ENCODE peak calls at places on chromosome 20, in nine cellular contexts. One of them, this sample, is unnamed.

GRCh38 chr20:25254986-25255680 is 7.2 kb downstream of the PYGB start:
- DNase-seq in CD8-positive, alpha-beta T cell: peak
- DNase-seq in prostate gland: peak
- DNase-seq in mammary epithelial cell: peak
- DNase-seq in pancreas: no peak
- DNase-seq in heart right ventricle: peak
- DNase-seq in cardiac muscle cell: peak
- DNase-seq in Panc1: no peak
- DNase-seq in iPS DF 6.9: no peak
- DNase-seq in this sample: no peak

GRCh38 chr20:25081065-25081729 is 744 bp downstream of the VSX1 start:
- DNase-seq in CD8-positive, alpha-beta T cell: peak
- DNase-seq in prostate gland: no peak
- DNase-seq in mammary epithelial cell: no peak
- DNase-seq in pancreas: no peak
- DNase-seq in heart right ventricle: no peak
- DNase-seq in cardiac muscle cell: peak
- DNase-seq in Panc1: no peak
- DNase-seq in iPS DF 6.9: no peak
- DNase-seq in this sample: no peak

GRCh38 chr20:50491926-50492634 is 18.1 kb upstream of the PTPN1 start:
- DNase-seq in CD8-positive, alpha-beta T cell: no peak
- DNase-seq in prostate gland: no peak
- DNase-seq in mammary epithelial cell: peak
- DNase-seq in pancreas: no peak
- DNase-seq in heart right ventricle: no peak
- DNase-seq in cardiac muscle cell: no peak
- DNase-seq in Panc1: no peak
- DNase-seq in iPS DF 6.9: no peak
- DNase-seq in this sample: peak

GRCh38 chr20:64093013-64093503 is 8.9 kb upstream of the LKAAEAR1 start:
- DNase-seq in CD8-positive, alpha-beta T cell: no peak
- DNase-seq in prostate gland: no peak
- DNase-seq in mammary epithelial cell: no peak
- DNase-seq in pancreas: no peak
- DNase-seq in heart right ventricle: no peak
- DNase-seq in cardiac muscle cell: peak
- DNase-seq in Panc1: no peak
- DNase-seq in iPS DF 6.9: no peak
- DNase-seq in this sample: no peak

GRCh38 chr20:1119128-1119505 is 715 bp downstream of the PSMF1 start:
- DNase-seq in CD8-positive, alpha-beta T cell: no peak
- DNase-seq in prostate gland: no peak
- DNase-seq in mammary epithelial cell: no peak
- DNase-seq in pancreas: no peak
- DNase-seq in heart right ventricle: no peak
- DNase-seq in cardiac muscle cell: no peak
- DNase-seq in Panc1: no peak
- DNase-seq in iPS DF 6.9: no peak
- DNase-seq in this sample: no peak

GRCh38 chr20:5008743-5009142 is 7.4 kb upstream of the SLC23A2 start:
- DNase-seq in CD8-positive, alpha-beta T cell: no peak
- DNase-seq in prostate gland: no peak
- DNase-seq in mammary epithelial cell: peak
- DNase-seq in pancreas: no peak
- DNase-seq in heart right ventricle: no peak
- DNase-seq in cardiac muscle cell: no peak
- DNase-seq in Panc1: no peak
- DNase-seq in iPS DF 6.9: no peak
- DNase-seq in this sample: peak

GRCh38 chr20:2559641-2560040 is 23.3 kb downstream of the TMC2 start:
- DNase-seq in CD8-positive, alpha-beta T cell: no peak
- DNase-seq in prostate gland: no peak
- DNase-seq in mammary epithelial cell: no peak
- DNase-seq in pancreas: no peak
- DNase-seq in heart right ventricle: no peak
- DNase-seq in cardiac muscle cell: no peak
- DNase-seq in Panc1: no peak
- DNase-seq in iPS DF 6.9: no peak
- DNase-seq in this sample: no peak

GRCh38 chr20:35060168-35060567 is 32.4 kb downstream of the TRPC4AP start:
- DNase-seq in CD8-positive, alpha-beta T cell: no peak
- DNase-seq in prostate gland: no peak
- DNase-seq in mammary epithelial cell: no peak
- DNase-seq in pancreas: no peak
- DNase-seq in heart right ventricle: no peak
- DNase-seq in cardiac muscle cell: no peak
- DNase-seq in Panc1: no peak
- DNase-seq in iPS DF 6.9: no peak
- DNase-seq in this sample: no peak

GRCh38 chr20:50865591-50865990 is 65.6 kb downstream of the ADNP start:
- DNase-seq in CD8-positive, alpha-beta T cell: no peak
- DNase-seq in prostate gland: no peak
- DNase-seq in mammary epithelial cell: peak
- DNase-seq in pancreas: no peak
- DNase-seq in heart right ventricle: no peak
- DNase-seq in cardiac muscle cell: no peak
- DNase-seq in Panc1: no peak
- DNase-seq in iPS DF 6.9: no peak
- DNase-seq in this sample: no peak

GRCh38 chr20:24657211-24657610 is 187.8 kb downstream of the SYNDIG1 start:
- DNase-seq in CD8-positive, alpha-beta T cell: no peak
- DNase-seq in prostate gland: peak
- DNase-seq in mammary epithelial cell: no peak
- DNase-seq in pancreas: no peak
- DNase-seq in heart right ventricle: no peak
- DNase-seq in cardiac muscle cell: no peak
- DNase-seq in Panc1: no peak
- DNase-seq in iPS DF 6.9: no peak
- DNase-seq in this sample: no peak

GRCh38 chr20:44734938-44735337 is 10.7 kb upstream of the KCNK15 start:
- DNase-seq in CD8-positive, alpha-beta T cell: no peak
- DNase-seq in prostate gland: no peak
- DNase-seq in mammary epithelial cell: peak
- DNase-seq in pancreas: no peak
- DNase-seq in heart right ventricle: no peak
- DNase-seq in cardiac muscle cell: peak
- DNase-seq in Panc1: no peak
- DNase-seq in iPS DF 6.9: no peak
- DNase-seq in this sample: no peak

GRCh38 chr20:5156670-5157448 is 30.1 kb downstream of the CDS2 start:
- DNase-seq in CD8-positive, alpha-beta T cell: no peak
- DNase-seq in prostate gland: no peak
- DNase-seq in mammary epithelial cell: no peak
- DNase-seq in pancreas: no peak
- DNase-seq in heart right ventricle: no peak
- DNase-seq in cardiac muscle cell: no peak
- DNase-seq in Panc1: peak
- DNase-seq in iPS DF 6.9: no peak
- DNase-seq in this sample: no peak

GRCh38 chr20:32457476-32457986 is 99.4 kb downstream of the ASXL1 start:
- DNase-seq in CD8-positive, alpha-beta T cell: no peak
- DNase-seq in prostate gland: peak
- DNase-seq in mammary epithelial cell: peak
- DNase-seq in pancreas: peak
- DNase-seq in heart right ventricle: peak
- DNase-seq in cardiac muscle cell: peak
- DNase-seq in Panc1: no peak
- DNase-seq in iPS DF 6.9: peak
- DNase-seq in this sample: no peak

GRCh38 chr20:53270792-53271375 is 298.7 kb downstream of the TSHZ2 start:
- DNase-seq in CD8-positive, alpha-beta T cell: no peak
- DNase-seq in prostate gland: no peak
- DNase-seq in mammary epithelial cell: no peak
- DNase-seq in pancreas: no peak
- DNase-seq in heart right ventricle: no peak
- DNase-seq in cardiac muscle cell: no peak
- DNase-seq in Panc1: no peak
- DNase-seq in iPS DF 6.9: no peak
- DNase-seq in this sample: no peak

GRCh38 chr20:63310265-63310971 is 17.4 kb downstream of the COL20A1 start:
- DNase-seq in CD8-positive, alpha-beta T cell: no peak
- DNase-seq in prostate gland: no peak
- DNase-seq in mammary epithelial cell: no peak
- DNase-seq in pancreas: no peak
- DNase-seq in heart right ventricle: no peak
- DNase-seq in cardiac muscle cell: no peak
- DNase-seq in Panc1: no peak
- DNase-seq in iPS DF 6.9: no peak
- DNase-seq in this sample: no peak

GRCh38 chr20:19935842-19936241 is 81.3 kb upstream of the NAA20 start:
- DNase-seq in CD8-positive, alpha-beta T cell: no peak
- DNase-seq in prostate gland: peak
- DNase-seq in mammary epithelial cell: peak
- DNase-seq in pancreas: peak
- DNase-seq in heart right ventricle: no peak
- DNase-seq in cardiac muscle cell: no peak
- DNase-seq in Panc1: no peak
- DNase-seq in iPS DF 6.9: no peak
- DNase-seq in this sample: peak

GRCh38 chr20:19940945-19941590 is 76.1 kb upstream of the NAA20 start:
- DNase-seq in CD8-positive, alpha-beta T cell: no peak
- DNase-seq in prostate gland: no peak
- DNase-seq in mammary epithelial cell: no peak
- DNase-seq in pancreas: no peak
- DNase-seq in heart right ventricle: no peak
- DNase-seq in cardiac muscle cell: no peak
- DNase-seq in Panc1: no peak
- DNase-seq in iPS DF 6.9: no peak
- DNase-seq in this sample: no peak

GRCh38 chr20:19937651-19938420 is 79.3 kb upstream of the NAA20 start:
- DNase-seq in CD8-positive, alpha-beta T cell: no peak
- DNase-seq in prostate gland: no peak
- DNase-seq in mammary epithelial cell: no peak
- DNase-seq in pancreas: no peak
- DNase-seq in heart right ventricle: no peak
- DNase-seq in cardiac muscle cell: no peak
- DNase-seq in Panc1: no peak
- DNase-seq in iPS DF 6.9: no peak
- DNase-seq in this sample: no peak

GRCh38 chr20:19936801-19937583 is 80.2 kb upstream of the NAA20 start:
- DNase-seq in CD8-positive, alpha-beta T cell: no peak
- DNase-seq in prostate gland: no peak
- DNase-seq in mammary epithelial cell: peak
- DNase-seq in pancreas: no peak
- DNase-seq in heart right ventricle: peak
- DNase-seq in cardiac muscle cell: no peak
- DNase-seq in Panc1: no peak
- DNase-seq in iPS DF 6.9: no peak
- DNase-seq in this sample: no peak

GRCh38 chr20:19938421-19938787 is 78.8 kb upstream of the NAA20 start:
- DNase-seq in CD8-positive, alpha-beta T cell: no peak
- DNase-seq in prostate gland: no peak
- DNase-seq in mammary epithelial cell: no peak
- DNase-seq in pancreas: no peak
- DNase-seq in heart right ventricle: no peak
- DNase-seq in cardiac muscle cell: no peak
- DNase-seq in Panc1: no peak
- DNase-seq in iPS DF 6.9: no peak
- DNase-seq in this sample: no peak
- H3K27ac ChIP-seq in CD8-positive, alpha-beta T cell: no peak
- H3K27ac ChIP-seq in prostate gland: peak
- H3K27ac ChIP-seq in mammary epithelial cell: no peak
- H3K27ac ChIP-seq in pancreas: no peak
- H3K27ac ChIP-seq in heart right ventricle: peak
- H3K27ac ChIP-seq in cardiac muscle cell: no peak
- H3K27ac ChIP-seq in Panc1: no peak
- H3K27ac ChIP-seq in iPS DF 6.9: no peak
- H3K27ac ChIP-seq in this sample: no peak

GRCh38 chr20:8018928-8019177 is 708 bp downstream of the TMX4 start:
- DNase-seq in CD8-positive, alpha-beta T cell: no peak
- DNase-seq in prostate gland: no peak
- DNase-seq in mammary epithelial cell: no peak
- DNase-seq in pancreas: no peak
- DNase-seq in heart right ventricle: no peak
- DNase-seq in cardiac muscle cell: peak
- DNase-seq in Panc1: peak
- DNase-seq in iPS DF 6.9: no peak
- DNase-seq in this sample: no peak
- H3K27ac ChIP-seq in CD8-positive, alpha-beta T cell: peak
- H3K27ac ChIP-seq in prostate gland: peak
- H3K27ac ChIP-seq in mammary epithelial cell: peak
- H3K27ac ChIP-seq in pancreas: peak
- H3K27ac ChIP-seq in heart right ventricle: peak
- H3K27ac ChIP-seq in cardiac muscle cell: peak
- H3K27ac ChIP-seq in Panc1: peak
- H3K27ac ChIP-seq in iPS DF 6.9: no peak
- H3K27ac ChIP-seq in this sample: peak

GRCh38 chr20:47353697-47354387 is 2.7 kb downstream of the ZMYND8 start:
- DNase-seq in CD8-positive, alpha-beta T cell: no peak
- DNase-seq in prostate gland: no peak
- DNase-seq in mammary epithelial cell: no peak
- DNase-seq in pancreas: no peak
- DNase-seq in heart right ventricle: no peak
- DNase-seq in cardiac muscle cell: no peak
- DNase-seq in Panc1: no peak
- DNase-seq in iPS DF 6.9: no peak
- DNase-seq in this sample: no peak
- H3K27ac ChIP-seq in CD8-positive, alpha-beta T cell: peak
- H3K27ac ChIP-seq in prostate gland: peak
- H3K27ac ChIP-seq in mammary epithelial cell: peak
- H3K27ac ChIP-seq in pancreas: peak
- H3K27ac ChIP-seq in heart right ventricle: peak
- H3K27ac ChIP-seq in cardiac muscle cell: peak
- H3K27ac ChIP-seq in Panc1: peak
- H3K27ac ChIP-seq in iPS DF 6.9: no peak
- H3K27ac ChIP-seq in this sample: peak

GRCh38 chr20:49285813-49286494 is 8.1 kb upstream of the ZNFX1 start:
- DNase-seq in CD8-positive, alpha-beta T cell: no peak
- DNase-seq in prostate gland: no peak
- DNase-seq in mammary epithelial cell: no peak
- DNase-seq in pancreas: no peak
- DNase-seq in heart right ventricle: no peak
- DNase-seq in cardiac muscle cell: no peak
- DNase-seq in Panc1: no peak
- DNase-seq in iPS DF 6.9: no peak
- DNase-seq in this sample: no peak

GRCh38 chr20:49283703-49284625 is 6.1 kb upstream of the ZNFX1 start:
- DNase-seq in CD8-positive, alpha-beta T cell: no peak
- DNase-seq in prostate gland: no peak
- DNase-seq in mammary epithelial cell: no peak
- DNase-seq in pancreas: no peak
- DNase-seq in heart right ventricle: no peak
- DNase-seq in cardiac muscle cell: no peak
- DNase-seq in Panc1: no peak
- DNase-seq in iPS DF 6.9: no peak
- DNase-seq in this sample: no peak

GRCh38 chr20:49286689-49287551 is 9.1 kb upstream of the ZNFX1 start:
- DNase-seq in CD8-positive, alpha-beta T cell: no peak
- DNase-seq in prostate gland: no peak
- DNase-seq in mammary epithelial cell: no peak
- DNase-seq in pancreas: no peak
- DNase-seq in heart right ventricle: no peak
- DNase-seq in cardiac muscle cell: no peak
- DNase-seq in Panc1: no peak
- DNase-seq in iPS DF 6.9: no peak
- DNase-seq in this sample: peak

GRCh38 chr20:49284818-49285217 is 7.0 kb upstream of the ZNFX1 start:
- DNase-seq in CD8-positive, alpha-beta T cell: no peak
- DNase-seq in prostate gland: no peak
- DNase-seq in mammary epithelial cell: no peak
- DNase-seq in pancreas: no peak
- DNase-seq in heart right ventricle: no peak
- DNase-seq in cardiac muscle cell: no peak
- DNase-seq in Panc1: no peak
- DNase-seq in iPS DF 6.9: no peak
- DNase-seq in this sample: no peak

GRCh38 chr20:49285233-49285668 is 7.4 kb upstream of the ZNFX1 start:
- DNase-seq in CD8-positive, alpha-beta T cell: no peak
- DNase-seq in prostate gland: no peak
- DNase-seq in mammary epithelial cell: no peak
- DNase-seq in pancreas: no peak
- DNase-seq in heart right ventricle: no peak
- DNase-seq in cardiac muscle cell: no peak
- DNase-seq in Panc1: no peak
- DNase-seq in iPS DF 6.9: no peak
- DNase-seq in this sample: no peak
- H3K27ac ChIP-seq in CD8-positive, alpha-beta T cell: no peak
- H3K27ac ChIP-seq in prostate gland: no peak
- H3K27ac ChIP-seq in mammary epithelial cell: no peak
- H3K27ac ChIP-seq in pancreas: no peak
- H3K27ac ChIP-seq in heart right ventricle: no peak
- H3K27ac ChIP-seq in cardiac muscle cell: no peak
- H3K27ac ChIP-seq in Panc1: peak
- H3K27ac ChIP-seq in iPS DF 6.9: no peak
- H3K27ac ChIP-seq in this sample: peak